ENCODE peak calls at places on chromosomes 13 and 19, in four cellular contexts. V is K562, I is SK-N-SH, R is GM12878. B is an unnamed sample.

GRCh38 chr13:83453723-83454122 is 428.6 kb downstream of the SLITRK1 start:
- DNase-seq in V (no peak), I (no peak), R (no peak), B (no peak)

GRCh38 chr19:31054430-31054829 is 294.8 kb downstream of the TSHZ3 start:
- DNase-seq in V (no peak), I (peak), R (no peak), B (peak)

GRCh38 chr13:100517135-100517534 is 71.5 kb downstream of the GGACT start:
- DNase-seq in V (no peak), I (no peak), R (no peak), B (no peak)

GRCh38 chr13:98172570-98173405 is 4.3 kb downstream of the RNF113B start:
- DNase-seq in V (no peak), I (peak), R (no peak), B (no peak)

GRCh38 chr13:47000166-47000565 is 103.3 kb upstream of the HTR2A start:
- DNase-seq in V (no peak), I (no peak), R (no peak), B (no peak)

GRCh38 chr19:38561658-38562057 is 56.1 kb downstream of the MAP4K1 start:
- DNase-seq in V (no peak), I (no peak), R (no peak), B (no peak)

GRCh38 chr13:28659611-28659970 is 661 bp downstream of the POMP start:
- DNase-seq in V (no peak), I (no peak), R (no peak), B (no peak)

GRCh38 chr19:51407631-51408131 is 9.8 kb downstream of the SIGLEC10 start:
- DNase-seq in V (peak), I (no peak), R (no peak), B (no peak)

GRCh38 chr13:94706101-94706853 is 6.1 kb downstream of the SOX21 start:
- DNase-seq in V (no peak), I (no peak), R (no peak), B (no peak)

GRCh38 chr13:94706854-94707399 is 5.4 kb downstream of the SOX21 start:
- DNase-seq in V (no peak), I (peak), R (no peak), B (no peak)

GRCh38 chr13:94707400-94708021 is 4.8 kb downstream of the SOX21 start:
- DNase-seq in V (peak), I (peak), R (no peak), B (no peak)

GRCh38 chr13:94708971-94709614 is 3.3 kb downstream of the SOX21 start:
- DNase-seq in V (no peak), I (no peak), R (no peak), B (no peak)

DNA sequence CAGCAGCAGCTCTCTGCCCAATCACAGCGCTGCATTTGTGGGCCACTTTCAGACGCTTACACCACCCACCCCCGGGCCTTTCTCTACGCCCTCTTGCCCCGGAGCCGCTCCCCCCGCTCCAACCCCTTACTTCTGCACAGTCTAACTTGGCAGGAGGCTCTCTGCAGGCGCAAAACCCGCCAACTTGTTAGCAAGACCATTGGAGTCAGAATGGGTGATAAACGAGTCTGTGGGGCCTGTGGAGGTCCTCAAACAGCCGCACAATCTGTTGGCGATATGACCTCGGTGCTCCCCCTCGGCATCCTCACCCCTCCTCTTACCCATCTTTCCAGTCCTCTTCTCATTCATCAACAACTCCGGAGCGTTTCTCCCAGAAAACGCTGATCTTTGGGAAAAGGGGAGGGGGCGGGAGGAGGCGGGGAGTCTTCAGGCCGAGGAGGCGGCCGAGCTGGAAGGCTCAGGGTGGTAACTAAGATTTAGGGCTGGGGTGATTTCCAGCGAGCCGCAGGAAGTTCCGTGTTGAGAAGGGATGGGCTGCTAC is 4.2 kb downstream of the SOX21 start:
- DNase-seq in V (no peak), I (peak), R (no peak), B (no peak)
- TF ChIP-seq NRF1 in V (no peak), I (no peak), R (no peak), B (no peak)

GRCh38 chr19:44930088-44930487 is 11.9 kb upstream of the APOC4 start:
- DNase-seq in V (no peak), I (no peak), R (no peak), B (no peak)

GRCh38 chr19:44927746-44928145 is 13.3 kb downstream of the APOC1 start:
- DNase-seq in V (no peak), I (peak), R (no peak), B (no peak)

GRCh38 chr19:44924243-44924725 is 9.9 kb downstream of the APOC1 start:
- DNase-seq in V (no peak), I (no peak), R (no peak), B (no peak)

GRCh38 chr19:44925114-44925891 is 10.9 kb downstream of the APOC1 start:
- DNase-seq in V (no peak), I (no peak), R (no peak), B (no peak)
- TF ChIP-seq NRF1 in V (no peak), I (no peak), R (no peak), B (no peak)

GRCh38 chr13:112753868-112754267 is 64.0 kb downstream of the ATP11A start:
- DNase-seq in V (no peak), I (no peak), R (no peak), B (no peak)
- TF ChIP-seq NRF1 in V (no peak), I (no peak), R (no peak), B (no peak)

GRCh38 chr13:50133277-50133953 is 118.2 kb downstream of the KCNRG start:
- DNase-seq in V (no peak), I (no peak), R (no peak), B (no peak)
- TF ChIP-seq NRF1 in V (no peak), I (no peak), R (no peak), B (no peak)

GRCh38 chr19:48757741-48758144 is 2.4 kb downstream of the FGF21 start:
- DNase-seq in V (no peak), I (no peak), R (no peak), B (no peak)

GRCh38 chr19:48755787-48756674 is 707 bp downstream of the FGF21 start:
- DNase-seq in V (no peak), I (no peak), R (no peak), B (no peak)

GRCh38 chr19:48756686-48757085 is 1.4 kb downstream of the FGF21 start:
- DNase-seq in V (no peak), I (no peak), R (no peak), B (no peak)

GRCh38 chr19:48757089-48757675 is 1.9 kb downstream of the FGF21 start:
- DNase-seq in V (no peak), I (no peak), R (no peak), B (no peak)

DNA sequence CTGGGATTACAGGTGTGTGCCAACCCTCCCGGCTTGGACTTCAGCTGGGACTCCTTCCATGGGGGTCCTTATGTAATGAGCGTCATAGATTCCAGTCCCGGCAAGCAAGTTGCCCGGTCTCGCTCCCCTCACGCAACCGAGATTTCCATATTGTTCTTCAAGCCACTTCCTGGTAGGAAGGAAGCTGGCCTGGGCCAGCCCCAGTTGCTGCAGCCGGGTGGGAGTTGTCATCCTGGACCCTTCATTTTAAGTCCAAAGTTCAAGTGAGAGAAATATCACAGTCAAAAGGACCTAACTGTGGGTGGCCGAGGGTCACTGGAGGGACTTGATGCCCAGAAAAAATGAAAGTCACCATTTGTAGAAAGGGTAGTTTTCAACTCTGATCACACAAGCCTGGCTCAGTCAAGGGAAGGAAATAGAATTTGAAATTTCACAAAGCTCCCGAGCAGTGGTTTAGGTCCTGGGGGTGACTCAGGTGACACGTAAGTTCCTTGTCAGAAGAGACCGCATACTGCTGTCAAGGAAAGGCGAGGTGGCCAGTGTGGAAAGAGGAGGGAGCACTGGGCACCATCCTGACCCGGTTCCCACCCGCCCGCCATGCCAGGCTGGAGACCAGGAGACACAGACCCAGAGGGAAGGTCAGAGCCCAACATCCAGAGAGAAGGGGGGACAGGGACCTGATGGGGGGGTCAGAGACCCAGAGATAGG is 5.3 kb downstream of the FGF21 start:
- DNase-seq in V (no peak), I (no peak), R (no peak), B (no peak)
- TF ChIP-seq NRF1 in V (no peak), I (no peak), R (no peak), B (no peak)

DNA sequence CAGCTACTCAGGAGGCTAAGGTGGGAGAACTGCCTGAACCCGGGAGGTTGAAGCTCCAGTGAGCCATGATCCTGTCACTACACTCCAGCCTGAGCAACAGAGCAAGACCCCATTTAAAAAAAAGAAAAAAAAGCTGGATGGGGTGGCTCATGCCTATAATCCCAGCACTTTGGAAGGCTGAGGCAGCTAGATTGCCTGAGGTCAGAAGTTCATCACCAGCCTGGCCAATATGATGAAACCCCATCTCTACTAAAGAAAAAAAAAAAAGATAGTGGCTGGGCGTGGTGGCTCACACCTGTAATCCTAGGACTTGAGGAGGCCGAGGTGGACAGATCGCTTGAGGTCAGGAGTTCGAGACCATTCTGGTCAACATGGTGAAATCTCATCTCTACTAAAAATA is 15.0 kb downstream of the LTBP4 start:
- DNase-seq in V (no peak), I (no peak), R (no peak), B (no peak)
- TF ChIP-seq NRF1 in V (no peak), I (no peak), R (no peak), B (no peak)

DNA sequence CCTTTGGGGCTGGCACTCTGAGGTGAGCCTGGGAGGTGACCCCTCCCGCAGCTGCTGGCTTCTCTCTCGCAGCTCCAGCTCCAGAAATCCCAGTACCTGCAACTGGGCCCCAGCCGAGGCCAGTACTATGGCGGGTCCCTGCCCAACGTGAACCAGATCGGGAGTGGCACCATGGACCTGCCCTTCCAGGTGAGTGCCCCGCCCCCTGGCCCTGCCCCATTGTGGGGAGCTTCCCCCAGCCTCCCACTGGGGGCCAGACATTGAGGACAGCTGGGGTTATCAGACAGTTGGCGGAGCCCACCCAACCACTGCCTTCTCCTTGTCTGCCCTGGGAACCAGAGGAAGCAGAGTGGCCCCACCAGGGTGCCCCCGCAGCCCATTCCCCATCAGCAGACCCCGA is 48.3 kb downstream of the COMP start:
- DNase-seq in V (peak), I (no peak), R (no peak), B (no peak)
- TF ChIP-seq NRF1 in V (no peak), I (no peak), R (no peak), B (no peak)

B was measured in H1.